ENCODE peak calls at places on chromosomes 5 and 9, in six cellular contexts. H is A549, D is H7, L is posterior cingulate gyrus, U is fibroblast of lung, E is ovary. I is an unnamed sample.

GRCh38 chr5:123813251-123813650 is 301.3 kb downstream of the CSNK1G3 start:
- DNase-seq in H (no peak), D (no peak), L (no peak), U (peak), E (no peak), I (no peak)

GRCh38 chr5:79436821-79437220 is 77.1 kb downstream of the HOMER1 start:
- DNase-seq in H (no peak), D (no peak), L (no peak), U (peak), E (no peak), I (no peak)

GRCh38 chr5:65721050-65721774 is 697 bp downstream of the SGTB start:
- DNase-seq in H (peak), D (peak), L (peak), U (peak), E (peak), I (peak)

GRCh38 chr5:149904293-149904886 is 40.2 kb downstream of the PDE6A start:
- DNase-seq in H (no peak), D (no peak), L (no peak), U (no peak), E (no peak), I (no peak)

GRCh38 chr5:141135030-141135717 is at the start of gene PCDHB5:
- DNase-seq in H (peak), D (peak), L (no peak), U (peak), E (peak), I (no peak)

GRCh38 chr9:109903515-109904138 is 123.6 kb downstream of the PALM2AKAP2 start:
- DNase-seq in H (peak), D (peak), L (no peak), U (peak), E (peak), I (no peak)

GRCh38 chr5:43268188-43268820 is 44.9 kb downstream of the HMGCS1 start:
- DNase-seq in H (no peak), D (no peak), L (no peak), U (no peak), E (no peak), I (no peak)

GRCh38 chr9:83167126-83167525 is 104.2 kb upstream of the RASEF start:
- DNase-seq in H (no peak), D (no peak), L (no peak), U (peak), E (no peak), I (no peak)

GRCh38 chr5:138752951-138753793 is at the start of gene CTNNA1:
- DNase-seq in H (peak), D (peak), L (peak), U (peak), E (peak), I (peak)

GRCh38 chr5:134502259-134502658 is 23.2 kb upstream of the JADE2 start:
- DNase-seq in H (no peak), D (no peak), L (no peak), U (no peak), E (no peak), I (peak)

GRCh38 chr5:141657937-141658545 is 6.8 kb upstream of the FCHSD1 start:
- DNase-seq in H (peak), D (no peak), L (no peak), U (peak), E (no peak), I (no peak)

GRCh38 chr5:57753446-57753845 is 270.8 kb upstream of the ACTBL2 start:
- DNase-seq in H (no peak), D (no peak), L (no peak), U (no peak), E (no peak), I (no peak)

GRCh38 chr5:1018596-1018995 is 10.0 kb downstream of the NKD2 start:
- DNase-seq in H (no peak), D (no peak), L (peak), U (no peak), E (no peak), I (no peak)

GRCh38 chr9:130383350-130383715 is 61.4 kb upstream of the ASS1 start:
- DNase-seq in H (no peak), D (no peak), L (no peak), U (no peak), E (no peak), I (no peak)

GRCh38 chr5:3996871-3997410 is 401.3 kb downstream of the IRX1 start:
- DNase-seq in H (no peak), D (no peak), L (no peak), U (no peak), E (no peak), I (no peak)

GRCh38 chr5:126369995-126370731 is 53.0 kb upstream of the GRAMD2B start:
- DNase-seq in H (no peak), D (no peak), L (no peak), U (no peak), E (no peak), I (no peak)

GRCh38 chr5:146025108-146025507 is 80.3 kb downstream of the PLAC8L1 start:
- DNase-seq in H (no peak), D (no peak), L (no peak), U (no peak), E (no peak), I (no peak)

GRCh38 chr5:161094411-161094810 is 242.4 kb upstream of the ATP10B start:
- DNase-seq in H (no peak), D (no peak), L (no peak), U (peak), E (no peak), I (no peak)

GRCh38 chr9:71783120-71783523 is 14.8 kb upstream of the CEMIP2 start:
- DNase-seq in H (no peak), D (no peak), L (no peak), U (no peak), E (no peak), I (peak)

GRCh38 chr9:130519927-130520326 is 59.5 kb upstream of the FUBP3 start:
- DNase-seq in H (no peak), D (no peak), L (no peak), U (no peak), E (no peak), I (no peak)

GRCh38 chr9:137880976-137881530 is 3.5 kb downstream of the CACNA1B start:
- DNase-seq in H (no peak), D (no peak), L (no peak), U (no peak), E (no peak), I (no peak)

GRCh38 chr9:20640331-20641187 is 18.3 kb upstream of the MLLT3 start:
- DNase-seq in H (no peak), D (no peak), L (peak), U (peak), E (peak), I (peak)

GRCh38 chr9:121023064-121023463 is 27.0 kb downstream of the C5 start:
- DNase-seq in H (peak), D (peak), L (no peak), U (peak), E (no peak), I (no peak)

GRCh38 chr9:38432922-38433510 is 8.8 kb upstream of the IGFBPL1 start:
- DNase-seq in H (peak), D (no peak), L (no peak), U (peak), E (no peak), I (no peak)

GRCh38 chr9:14441976-14442651 is 128.2 kb upstream of the NFIB start:
- DNase-seq in H (peak), D (peak), L (no peak), U (no peak), E (no peak), I (no peak)

GRCh38 chr9:21889673-21890072 is 87.2 kb downstream of the MTAP start:
- DNase-seq in H (no peak), D (no peak), L (no peak), U (no peak), E (no peak), I (no peak)

GRCh38 chr5:177592010-177592834 is at the start of gene TMED9:
- DNase-seq in H (peak), D (peak), L (peak), U (peak), E (peak), I (peak)

GRCh38 chr5:138032028-138032571 is 779 bp downstream of the FAM13B start:
- DNase-seq in H (peak), D (no peak), L (no peak), U (peak), E (peak), I (peak)

GRCh38 chr5:10130881-10131280 is 118.8 kb downstream of the ATPSCKMT start:
- DNase-seq in H (no peak), D (no peak), L (no peak), U (no peak), E (no peak), I (no peak)

GRCh38 chr5:90792725-90793124 is 234.1 kb downstream of the ADGRV1 start:
- DNase-seq in H (no peak), D (no peak), L (no peak), U (peak), E (no peak), I (no peak)

GRCh38 chr9:126516936-126517750 is 96.6 kb upstream of the LMX1B start:
- DNase-seq in H (peak), D (peak), L (no peak), U (peak), E (no peak), I (peak)

GRCh38 chr5:96780626-96781025 is 27.1 kb downstream of the ERAP1 start:
- DNase-seq in H (no peak), D (no peak), L (no peak), U (peak), E (no peak), I (no peak)

GRCh38 chr5:128491291-128491690 is 46.8 kb downstream of the FBN2 start:
- DNase-seq in H (no peak), D (no peak), L (no peak), U (peak), E (no peak), I (no peak)

GRCh38 chr5:83919071-83920041 is 198.7 kb upstream of the HAPLN1 start:
- DNase-seq in H (no peak), D (no peak), L (no peak), U (peak), E (no peak), I (no peak)

GRCh38 chr9:127058645-127059021 is 63.8 kb downstream of the ANGPTL2 start:
- DNase-seq in H (no peak), D (no peak), L (no peak), U (peak), E (no peak), I (no peak)

GRCh38 chr5:151622367-151623097 is 31.4 kb upstream of the FAT2 start:
- DNase-seq in H (no peak), D (no peak), L (no peak), U (no peak), E (no peak), I (no peak)

GRCh38 chr5:112289465-112289864 is 129.6 kb downstream of the EPB41L4A start:
- DNase-seq in H (no peak), D (peak), L (no peak), U (no peak), E (no peak), I (no peak)

GRCh38 chr5:131218392-131218791 is 45.5 kb upstream of the CDC42SE2 start:
- DNase-seq in H (no peak), D (no peak), L (no peak), U (peak), E (no peak), I (no peak)

GRCh38 chr5:77312411-77312810 is 101.9 kb downstream of the PDE8B start:
- DNase-seq in H (no peak), D (no peak), L (no peak), U (peak), E (no peak), I (no peak)

I was measured in aorta.